ENCODE peak calls at places on chromosomes 5 and 9, in four cellular contexts. A, C, D and Q are unnamed samples.

GRCh38 chr9:113523421-113524141 is 60.1 kb downstream of the RGS3 start:
- DNase-seq in C (peak), A (peak), D (no peak), Q (peak)

GRCh38 chr9:18478517-18479361 is 4.8 kb downstream of the ADAMTSL1 start:
- DNase-seq in A (no peak), D (peak), C (no peak), Q (peak)

GRCh38 chr5:32277782-32278181 is 35.0 kb downstream of the MTMR12 start:
- DNase-seq in C (no peak), A (no peak), D (no peak), Q (no peak)

GRCh38 chr5:80192507-80193241 is 63.2 kb downstream of the SERINC5 start:
- DNase-seq in D (no peak), C (no peak), A (no peak), Q (no peak)

GRCh38 chr5:147782053-147783028 is at the start of gene JAKMIP2:
- DNase-seq in C (peak), D (peak), A (peak), Q (peak)

GRCh38 chr5:123855630-123856029 is 343.7 kb downstream of the CSNK1G3 start:
- DNase-seq in C (no peak), D (no peak), A (no peak), Q (no peak)

GRCh38 chr9:127968717-127969383 is 11.9 kb downstream of the EEIG1 start:
- DNase-seq in C (no peak), A (no peak), D (no peak), Q (peak)

GRCh38 chr9:75529463-75529862 is 361.0 kb upstream of the PCSK5 start:
- DNase-seq in D (no peak), C (no peak), A (no peak), Q (no peak)